ENCODE peak calls at places on chromosome X, in five cellular contexts. Q is effector memory CD4-positive, alpha-beta T cell; M is GM12865; F is dorsolateral prefrontal cortex; E is GM23338. R is an unnamed sample.

GRCh38 chrX:30488092-30488491 is 89.5 kb downstream of the TASL start:
- DNase-seq in Q (no peak), M (peak), F (no peak), E (peak), R (no peak)

GRCh38 chrX:129876734-129877395 is 29.1 kb upstream of the UTP14A start:
- DNase-seq in Q (no peak), M (no peak), F (no peak), E (no peak), R (peak)

GRCh38 chrX:38045697-38046096 is 39.3 kb downstream of the SYTL5 start:
- DNase-seq in Q (no peak), M (no peak), F (no peak), E (no peak), R (no peak)

GRCh38 chrX:39176105-39176504 is 374.8 kb downstream of the MID1IP1 start:
- DNase-seq in Q (no peak), M (no peak), F (no peak), E (peak), R (no peak)

GRCh38 chrX:32116047-32116446 is 1044.2 kb upstream of the FTHL17 start:
- DNase-seq in Q (no peak), M (no peak), F (no peak), E (peak), R (no peak)

GRCh38 chrX:23935116-23935515 is 27.3 kb downstream of the CXorf58 start:
- DNase-seq in Q (no peak), M (no peak), F (no peak), E (no peak), R (no peak)

GRCh38 chrX:127187095-127187494 is 367.6 kb downstream of the PRR32 start:
- DNase-seq in Q (no peak), M (no peak), F (no peak), E (no peak), R (no peak)

GRCh38 chrX:101136235-101136634 is 38.2 kb downstream of the CENPI start:
- DNase-seq in Q (no peak), M (no peak), F (no peak), E (no peak), R (no peak)

GRCh38 chrX:99939883-99940232 is 470.2 kb downstream of the PCDH19 start:
- DNase-seq in Q (no peak), M (no peak), F (no peak), E (peak), R (no peak)

GRCh38 chrX:46687619-46688018 is 71.3 kb downstream of the SLC9A7 start:
- DNase-seq in Q (no peak), M (no peak), F (no peak), E (no peak), R (no peak)

GRCh38 chrX:149151805-149152757 is 353.0 kb downstream of the IDS start:
- DNase-seq in Q (no peak), M (peak), F (no peak), E (no peak), R (no peak)

GRCh38 chrX:17376381-17377046 is 1.5 kb downstream of the NHS start:
- DNase-seq in Q (no peak), M (no peak), F (no peak), E (peak), R (no peak)

GRCh38 chrX:15418041-15418706 is 34.0 kb upstream of the VEGFD start:
- DNase-seq in Q (no peak), M (no peak), F (no peak), E (no peak), R (no peak)

GRCh38 chrX:150508461-150509367 is 59.7 kb upstream of the MTM1 start:
- DNase-seq in Q (no peak), M (no peak), F (peak), E (peak), R (no peak)

GRCh38 chrX:105975382-105975781 is 63.1 kb downstream of the SERPINA7 start:
- DNase-seq in Q (no peak), M (no peak), F (no peak), E (peak), R (peak)

GRCh38 chrX:25020391-25021131 is 4.8 kb upstream of the ARX start:
- DNase-seq in Q (no peak), M (peak), F (no peak), E (peak), R (no peak)

GRCh38 chrX:77087529-77088169 is 359.5 kb upstream of the FGF16 start:
- DNase-seq in Q (no peak), M (no peak), F (no peak), E (no peak), R (no peak)

GRCh38 chrX:50700921-50701320 is 113.1 kb downstream of the SHROOM4 start:
- DNase-seq in Q (no peak), M (no peak), F (no peak), E (peak), R (no peak)

GRCh38 chrX:18424482-18425198 is 768 bp upstream of the CDKL5 start:
- DNase-seq in Q (peak), M (peak), F (peak), E (peak), R (peak)

GRCh38 chrX:68498044-68498507 is 775 bp upstream of the YIPF6 start:
- DNase-seq in Q (no peak), M (no peak), F (no peak), E (peak), R (no peak)

GRCh38 chrX:55593756-55594257 is 29.4 kb upstream of the FOXR2 start:
- DNase-seq in Q (no peak), M (no peak), F (no peak), E (no peak), R (no peak)

GRCh38 chrX:46686003-46686645 is 72.8 kb downstream of the SLC9A7 start:
- DNase-seq in Q (peak), M (peak), F (no peak), E (peak), R (peak)

GRCh38 chrX:283115-283845 is 2.1 kb downstream of the PLCXD1 start:
- DNase-seq in Q (peak), M (peak), F (peak), E (peak), R (peak)

GRCh38 chrX:37926700-37927099 is 79.3 kb upstream of the DYNLT3 start:
- DNase-seq in Q (no peak), M (peak), F (no peak), E (peak), R (peak)

GRCh38 chrX:150150081-150150779 is 211.9 kb upstream of the EOLA2 start:
- DNase-seq in Q (no peak), M (no peak), F (no peak), E (no peak), R (no peak)

GRCh38 chrX:19177710-19178109 is 55.4 kb upstream of the ADGRG2 start:
- DNase-seq in Q (no peak), M (no peak), F (no peak), E (no peak), R (no peak)

GRCh38 chrX:2479420-2479780 is 21.4 kb downstream of the DHRSX start:
- DNase-seq in Q (no peak), M (no peak), F (no peak), E (peak), R (no peak)

GRCh38 chrX:48636286-48636685 is 39.0 kb downstream of the WDR13 start:
- DNase-seq in Q (no peak), M (no peak), F (no peak), E (no peak), R (no peak)

GRCh38 chrX:48626401-48627298 is 29.4 kb downstream of the WDR13 start:
- DNase-seq in Q (no peak), M (no peak), F (no peak), E (no peak), R (no peak)

GRCh38 chrX:48636776-48637175 is 39.5 kb downstream of the WDR13 start:
- DNase-seq in Q (no peak), M (no peak), F (no peak), E (no peak), R (no peak)

GRCh38 chrX:48632207-48632606 is 34.9 kb downstream of the WDR13 start:
- DNase-seq in Q (no peak), M (no peak), F (no peak), E (no peak), R (no peak)

DNA sequence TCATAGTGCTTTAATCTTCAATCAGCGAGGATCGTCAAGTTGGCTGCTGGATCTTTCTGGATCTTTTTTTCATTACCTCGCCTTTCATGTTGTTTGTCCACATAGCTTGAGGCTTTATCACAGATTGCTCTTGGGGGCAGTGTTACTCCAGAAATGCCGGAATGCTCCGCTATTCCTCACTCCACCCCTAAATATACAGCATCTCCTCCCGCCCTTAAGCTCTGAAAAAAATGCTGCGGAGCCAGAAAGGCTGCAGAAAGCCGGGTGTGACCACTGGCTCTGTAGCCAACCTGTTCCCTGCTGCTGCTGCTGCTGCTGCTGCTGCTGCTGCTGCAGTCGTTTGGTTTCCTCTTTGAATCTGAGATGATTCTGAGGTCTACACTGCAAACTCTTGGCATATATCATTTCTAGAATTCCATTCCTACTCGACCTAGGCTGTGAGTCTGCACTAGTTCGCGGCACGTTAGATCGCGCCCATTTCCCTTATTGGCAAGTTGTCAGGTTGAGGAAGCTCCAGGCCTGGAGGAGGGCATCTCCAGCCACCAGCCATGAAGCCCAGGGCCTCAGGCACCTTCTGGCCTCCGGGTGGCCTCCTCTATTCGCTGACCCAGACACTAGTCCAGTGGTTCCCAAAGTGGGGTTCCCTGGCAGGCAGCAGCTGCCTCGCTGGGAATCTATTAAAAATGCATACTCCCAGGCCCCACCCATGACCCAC is 34.2 kb downstream of the WDR13 start:
- DNase-seq in Q (peak), M (peak), F (peak), E (peak), R (no peak)
- H3K4me3 ChIP-seq in Q (no peak), M (no peak), F (peak), E (no peak), R (no peak)

DNA sequence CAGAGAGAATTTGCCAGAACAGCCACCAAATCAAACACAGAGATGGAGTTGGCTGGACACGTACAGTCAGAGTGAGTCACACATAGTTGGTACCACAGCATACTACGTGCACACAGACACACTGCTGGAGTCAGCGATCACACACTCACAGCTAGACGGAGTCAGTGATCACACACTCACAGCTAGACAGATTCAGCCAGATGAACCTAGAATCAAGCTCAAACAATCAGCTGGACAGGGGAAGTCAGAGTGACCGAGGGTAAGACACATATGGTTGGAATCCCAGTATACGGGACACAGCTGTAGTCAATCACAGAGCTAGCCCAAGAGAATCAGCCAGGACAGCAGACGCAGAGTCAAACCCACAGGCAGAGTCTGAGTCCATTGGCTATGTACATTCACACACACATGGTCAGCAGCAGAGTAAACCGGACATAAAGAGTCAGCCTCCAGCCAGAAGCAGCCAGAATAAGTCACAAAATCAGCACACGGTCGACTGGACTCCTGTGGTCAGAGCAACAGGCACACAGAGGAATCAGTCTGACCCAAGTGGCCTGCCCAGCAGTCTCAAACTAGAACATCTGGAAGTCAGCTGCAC is 4.6 kb downstream of the SLC38A5 start:
- DNase-seq in Q (no peak), M (no peak), F (no peak), E (no peak), R (no peak)
- H3K4me3 ChIP-seq in Q (no peak), M (no peak), F (no peak), E (no peak), R (no peak)

DNA sequence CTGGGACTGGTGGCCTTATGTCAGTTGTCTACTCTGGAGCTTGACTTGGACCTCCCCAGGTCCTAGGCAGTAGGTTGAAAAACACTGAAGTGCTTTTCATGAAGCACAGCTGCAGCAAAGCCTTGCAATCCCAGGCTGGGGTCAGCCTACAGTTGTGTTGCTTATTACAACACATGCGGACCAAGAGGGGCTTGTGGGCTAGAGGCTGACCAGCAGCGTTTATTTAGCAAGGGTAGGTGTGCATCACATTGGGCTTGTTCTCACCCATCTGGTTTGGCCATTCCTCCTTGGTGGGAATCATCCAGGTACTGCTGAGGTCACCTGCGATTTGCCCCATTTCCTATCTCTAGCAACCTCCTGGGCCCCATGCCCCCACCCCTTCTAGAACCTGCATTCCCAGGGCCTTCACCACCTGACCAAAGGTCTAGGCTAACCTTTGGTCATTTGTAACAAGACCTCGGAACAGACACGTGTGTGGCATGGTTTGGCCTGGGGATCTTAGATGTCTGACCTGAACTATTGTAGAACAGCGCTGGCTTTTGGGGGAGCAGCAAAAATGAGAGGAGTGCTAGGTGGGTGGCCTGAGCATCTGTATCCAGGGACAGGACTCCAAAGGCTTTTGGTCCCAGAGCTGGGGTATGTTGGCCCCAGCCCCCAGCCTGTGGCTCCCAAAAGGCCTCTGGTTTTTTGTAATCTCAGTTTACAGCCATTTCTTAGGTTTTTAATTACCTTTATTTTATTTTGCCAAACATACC is 3.0 kb downstream of the RPL10 start:
- DNase-seq in Q (no peak), M (peak), F (no peak), E (peak), R (no peak)
- H3K4me3 ChIP-seq in Q (no peak), M (no peak), F (no peak), E (no peak), R (no peak)

GRCh38 chrX:140507223-140507981 is 2.5 kb upstream of the SOX3 start:
- DNase-seq in Q (no peak), M (no peak), F (no peak), E (no peak), R (no peak)
- H3K4me3 ChIP-seq in Q (no peak), M (no peak), F (peak), E (peak), R (no peak)

GRCh38 chrX:11215191-11215921 is 77.9 kb upstream of the AMELX start:
- DNase-seq in Q (no peak), M (peak), F (no peak), E (peak), R (no peak)
- H3K4me3 ChIP-seq in Q (no peak), M (no peak), F (no peak), E (no peak), R (no peak)

DNA sequence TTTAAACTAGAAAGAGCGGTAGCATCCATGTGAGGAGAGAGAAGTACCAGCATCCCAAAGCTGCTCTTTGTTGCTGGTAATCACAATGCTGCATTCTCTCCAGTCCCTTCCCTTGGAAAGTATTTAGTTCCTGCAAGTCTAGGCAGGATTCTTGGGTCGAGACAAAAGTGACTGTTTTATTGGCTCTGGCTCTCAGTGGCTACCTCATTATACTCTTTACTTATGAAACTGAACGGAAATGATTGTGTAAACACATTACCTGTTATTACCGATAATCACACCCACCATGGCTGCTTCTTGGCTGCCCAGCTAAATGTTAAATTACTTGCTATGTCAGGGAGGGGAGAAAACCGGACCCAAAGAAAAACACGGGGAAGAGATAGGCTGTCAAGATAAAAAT is 26.2 kb downstream of the ATXN3L start:
- DNase-seq in Q (no peak), M (no peak), F (no peak), E (no peak), R (no peak)
- H3K4me3 ChIP-seq in Q (no peak), M (no peak), F (no peak), E (no peak), R (no peak)

GRCh38 chrX:131577999-131578734 is 34.3 kb downstream of the OR13H1 start:
- DNase-seq in Q (no peak), M (no peak), F (no peak), E (peak), R (no peak)
- H3K4me3 ChIP-seq in Q (no peak), M (no peak), F (no peak), E (peak), R (no peak)

GRCh38 chrX:73849054-73849453 is 286.1 kb downstream of the CHIC1 start:
- DNase-seq in Q (no peak), M (no peak), F (no peak), E (no peak), R (no peak)

GRCh38 chrX:73851014-73852009 is 288.3 kb downstream of the CHIC1 start:
- DNase-seq in Q (no peak), M (peak), F (peak), E (no peak), R (no peak)

GRCh38 chrX:73850124-73851013 is 287.4 kb downstream of the CHIC1 start:
- DNase-seq in Q (no peak), M (peak), F (no peak), E (peak), R (peak)

GRCh38 chrX:73855546-73855945 is 292.5 kb downstream of the CHIC1 start:
- DNase-seq in Q (peak), M (peak), F (peak), E (peak), R (peak)

GRCh38 chrX:73852022-73852421 is 289.0 kb downstream of the CHIC1 start:
- DNase-seq in Q (no peak), M (no peak), F (no peak), E (no peak), R (no peak)
- H3K4me3 ChIP-seq in Q (peak), M (no peak), F (no peak), E (no peak), R (no peak)

R was measured in Jurkat, Clone E6-1.